ENCODE peak calls at places on chromosomes 4 and X, in nine cellular contexts. N is GF-D8; D is RPMI8226; K is sciatic nerve; P is breast epithelium; M is activated T-helper 1 cell treated with anti-CD3 and anti-CD28 coated beads, Interleukin-12 subunit alpha, Interleukin-12 subunit beta, Interleukin-2, Interleukin-4 antibody, amounts not matched to agents 30 ng/mL and 10 ng/mL and 1 ng/mL, durations not matched to agents 14 hours and 24 hours and 36 hours; X is T-helper 9 cell; O is endothelial cell; E is KBM-7. Z is an unnamed sample.
A peak's percentile ranks its signal among the peaks of the same experiment; 100 is the strongest.

GRCh38 chr4:34148322-34148908 is 2095.9 kb downstream of the ARAP2 start:
- DNase-seq in N (no peak), D (no peak), K (no peak), P (no peak), M (no peak), X (no peak), O (no peak), E (no peak), Z (no peak)

GRCh38 chr4:24973471-24974251 is 57.1 kb downstream of the LGI2 start:
- DNase-seq in N (no peak), D (no peak), K (peak; percentile 77), P (peak; percentile 58), M (no peak), X (no peak), O (no peak), E (peak; percentile 82), Z (no peak)

GRCh38 chr4:29581469-29581868 is 1138.7 kb upstream of the PCDH7 start:
- DNase-seq in N (no peak), D (no peak), K (no peak), P (no peak), M (no peak), X (no peak), O (no peak), E (no peak), Z (no peak)

GRCh38 chrX:118974088-118974907 is at the start of gene LONRF3:
- DNase-seq in N (peak; percentile 51), D (peak; percentile 43), K (peak; percentile 87), P (peak; percentile 57), M (peak; percentile 8), X (peak; percentile 54), O (peak; percentile 17), E (no peak), Z (peak; percentile 51)

GRCh38 chrX:69149466-69150293 is 15.6 kb downstream of the PJA1 start:
- DNase-seq in N (no peak), D (no peak), K (peak; percentile 18), P (no peak), M (no peak), X (no peak), O (no peak), E (no peak), Z (peak; percentile 90)

GRCh38 chr4:168183717-168184571 is 91.6 kb downstream of the ANXA10 start:
- DNase-seq in N (no peak), D (peak; percentile 3), K (no peak), P (no peak), M (no peak), X (no peak), O (no peak), E (peak; percentile 37), Z (peak; percentile 32)

GRCh38 chrX:18970465-18970864 is 13.4 kb downstream of the PHKA2 start:
- DNase-seq in N (no peak), D (no peak), K (no peak), P (no peak), M (no peak), X (no peak), O (no peak), E (no peak), Z (no peak)

GRCh38 chrX:23765449-23765848 is 17.5 kb upstream of the SAT1 start:
- DNase-seq in N (no peak), D (no peak), K (no peak), P (no peak), M (no peak), X (no peak), O (no peak), E (no peak), Z (no peak)